ENCODE peak calls at places on chromosomes 6 and 20, in six cellular contexts. One of them, this sample, is unnamed.

GRCh38 chr20:43558412-43559146 is at the start of gene SGK2:
- DNase-seq in Peyer's patch: peak; percentile 83
- DNase-seq in ovary: no peak
- DNase-seq in uterus: no peak
- DNase-seq in A549: peak; percentile 90
- DNase-seq in transverse colon: peak; percentile 88
- DNase-seq in this sample: no peak

GRCh38 chr6:158686311-158686710 is 36.5 kb downstream of the SYTL3 start:
- DNase-seq in Peyer's patch: no peak
- DNase-seq in ovary: no peak
- DNase-seq in uterus: no peak
- DNase-seq in A549: no peak
- DNase-seq in transverse colon: no peak
- DNase-seq in this sample: no peak

GRCh38 chr20:32017711-32018251 is 7.5 kb downstream of the CCM2L start:
- DNase-seq in Peyer's patch: peak; percentile 65
- DNase-seq in ovary: no peak
- DNase-seq in uterus: no peak
- DNase-seq in A549: peak; percentile 46
- DNase-seq in transverse colon: peak; percentile 54
- DNase-seq in this sample: no peak

GRCh38 chr20:16475225-16475624 is 98.0 kb downstream of the KIF16B start:
- DNase-seq in Peyer's patch: no peak
- DNase-seq in ovary: no peak
- DNase-seq in uterus: no peak
- DNase-seq in A549: no peak
- DNase-seq in transverse colon: no peak
- DNase-seq in this sample: no peak

GRCh38 chr6:50994026-50994720 is 175.5 kb downstream of the TFAP2B start:
- DNase-seq in Peyer's patch: no peak
- DNase-seq in ovary: no peak
- DNase-seq in uterus: no peak
- DNase-seq in A549: no peak
- DNase-seq in transverse colon: no peak
- DNase-seq in this sample: no peak

GRCh38 chr20:48502016-48502415 is 325.8 kb downstream of the PREX1 start:
- DNase-seq in Peyer's patch: no peak
- DNase-seq in ovary: no peak
- DNase-seq in uterus: no peak
- DNase-seq in A549: no peak
- DNase-seq in transverse colon: no peak
- DNase-seq in this sample: no peak

GRCh38 chr20:415820-416322 is 7.8 kb downstream of the RBCK1 start:
- DNase-seq in Peyer's patch: no peak
- DNase-seq in ovary: no peak
- DNase-seq in uterus: no peak
- DNase-seq in A549: no peak
- DNase-seq in transverse colon: no peak
- DNase-seq in this sample: no peak

GRCh38 chr20:23920936-23921335 is 41.4 kb upstream of the CST5 start:
- DNase-seq in Peyer's patch: no peak
- DNase-seq in ovary: no peak
- DNase-seq in uterus: no peak
- DNase-seq in A549: no peak
- DNase-seq in transverse colon: no peak
- DNase-seq in this sample: no peak

GRCh38 chr6:163525926-163526325 is 111.4 kb downstream of the QKI start:
- DNase-seq in Peyer's patch: no peak
- DNase-seq in ovary: no peak
- DNase-seq in uterus: no peak
- DNase-seq in A549: no peak
- DNase-seq in transverse colon: no peak
- DNase-seq in this sample: no peak

GRCh38 chr6:127177030-127177928 is 58.8 kb downstream of the RSPO3 start:
- DNase-seq in Peyer's patch: no peak
- DNase-seq in ovary: no peak
- DNase-seq in uterus: no peak
- DNase-seq in A549: no peak
- DNase-seq in transverse colon: no peak
- DNase-seq in this sample: no peak

GRCh38 chr6:95581073-95581472 is 3.7 kb downstream of the MANEA start:
- DNase-seq in Peyer's patch: no peak
- DNase-seq in ovary: no peak
- DNase-seq in uterus: no peak
- DNase-seq in A549: no peak
- DNase-seq in transverse colon: no peak
- DNase-seq in this sample: no peak

GRCh38 chr6:134171517-134171916 is 119.1 kb upstream of the SLC2A12 start:
- DNase-seq in Peyer's patch: no peak
- DNase-seq in ovary: no peak
- DNase-seq in uterus: no peak
- DNase-seq in A549: no peak
- DNase-seq in transverse colon: no peak
- DNase-seq in this sample: no peak

GRCh38 chr6:116111552-116112528 is 11.2 kb downstream of the NT5DC1 start:
- DNase-seq in Peyer's patch: no peak
- DNase-seq in ovary: no peak
- DNase-seq in uterus: no peak
- DNase-seq in A549: peak; percentile 8
- DNase-seq in transverse colon: peak; percentile 49
- DNase-seq in this sample: no peak

GRCh38 chr6:31308050-31308844 is 36.4 kb upstream of the HLA-C start:
- DNase-seq in Peyer's patch: peak; percentile 69
- DNase-seq in ovary: no peak
- DNase-seq in uterus: no peak
- DNase-seq in A549: no peak
- DNase-seq in transverse colon: peak; percentile 73
- DNase-seq in this sample: peak; percentile 39

GRCh38 chr20:10225439-10226080 is 6.9 kb downstream of the SNAP25 start:
- DNase-seq in Peyer's patch: no peak
- DNase-seq in ovary: no peak
- DNase-seq in uterus: no peak
- DNase-seq in A549: peak; percentile 33
- DNase-seq in transverse colon: no peak
- DNase-seq in this sample: no peak

GRCh38 chr6:85865665-85866372 is 223.1 kb upstream of the SYNCRIP start:
- DNase-seq in Peyer's patch: no peak
- DNase-seq in ovary: peak; percentile 11
- DNase-seq in uterus: no peak
- DNase-seq in A549: no peak
- DNase-seq in transverse colon: no peak
- DNase-seq in this sample: no peak

GRCh38 chr6:125112934-125113333 is 40.6 kb upstream of the TPD52L1 start:
- DNase-seq in Peyer's patch: no peak
- DNase-seq in ovary: no peak
- DNase-seq in uterus: no peak
- DNase-seq in A549: no peak
- DNase-seq in transverse colon: no peak
- DNase-seq in this sample: no peak

DNA sequence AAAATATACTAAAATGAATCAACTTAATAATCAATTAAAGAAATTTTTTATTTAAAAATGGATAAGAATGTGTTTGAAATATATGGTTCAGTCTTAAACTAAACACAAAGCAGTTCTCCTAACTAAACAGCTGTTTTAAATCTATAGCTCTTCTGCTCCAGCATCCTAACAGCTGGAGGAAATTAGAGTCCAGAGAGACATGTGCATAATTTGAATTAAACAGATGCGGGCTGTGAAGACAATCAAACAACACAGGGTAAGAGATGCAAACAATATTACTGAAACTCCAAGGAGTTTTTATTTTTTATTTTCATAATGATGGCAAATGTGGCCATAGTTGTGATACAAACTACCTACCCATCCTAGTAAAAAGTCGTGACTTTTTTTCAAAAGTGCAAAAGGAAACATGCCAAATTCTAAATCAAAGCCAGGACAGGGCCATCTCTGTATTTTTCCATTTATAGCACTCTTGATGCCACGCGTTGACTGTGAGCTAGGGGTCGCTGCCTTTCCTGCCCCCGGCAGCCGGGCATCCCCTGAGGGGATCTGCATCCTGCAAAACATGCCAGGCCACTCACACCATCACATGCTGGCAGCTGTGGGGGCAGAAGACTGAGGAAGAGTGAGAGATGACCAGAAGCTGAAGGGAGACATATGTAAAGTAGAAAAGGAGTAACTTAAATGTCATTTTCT is 310.6 kb downstream of the PRKN start:
- DNase-seq in Peyer's patch: no peak
- DNase-seq in ovary: no peak
- DNase-seq in uterus: no peak
- DNase-seq in A549: no peak
- DNase-seq in transverse colon: no peak
- DNase-seq in this sample: no peak
- TF ChIP-seq CTCF in Peyer's patch: no peak
- TF ChIP-seq CTCF in ovary: no peak
- TF ChIP-seq CTCF in uterus: no peak
- TF ChIP-seq CTCF in A549: no peak
- TF ChIP-seq CTCF in transverse colon: no peak
- TF ChIP-seq CTCF in this sample: no peak

GRCh38 chr6:35161265-35161664 is 20.1 kb upstream of the TCP11 start:
- DNase-seq in Peyer's patch: no peak
- DNase-seq in ovary: no peak
- DNase-seq in uterus: no peak
- DNase-seq in A549: no peak
- DNase-seq in transverse colon: no peak
- DNase-seq in this sample: no peak

GRCh38 chr6:35164868-35165267 is 23.7 kb upstream of the TCP11 start:
- DNase-seq in Peyer's patch: no peak
- DNase-seq in ovary: no peak
- DNase-seq in uterus: no peak
- DNase-seq in A549: no peak
- DNase-seq in transverse colon: no peak
- DNase-seq in this sample: no peak

GRCh38 chr6:35160642-35161041 is 19.5 kb upstream of the TCP11 start:
- DNase-seq in Peyer's patch: no peak
- DNase-seq in ovary: no peak
- DNase-seq in uterus: no peak
- DNase-seq in A549: no peak
- DNase-seq in transverse colon: no peak
- DNase-seq in this sample: no peak

GRCh38 chr6:35164277-35164676 is 23.1 kb upstream of the TCP11 start:
- DNase-seq in Peyer's patch: no peak
- DNase-seq in ovary: no peak
- DNase-seq in uterus: no peak
- DNase-seq in A549: no peak
- DNase-seq in transverse colon: no peak
- DNase-seq in this sample: no peak

DNA sequence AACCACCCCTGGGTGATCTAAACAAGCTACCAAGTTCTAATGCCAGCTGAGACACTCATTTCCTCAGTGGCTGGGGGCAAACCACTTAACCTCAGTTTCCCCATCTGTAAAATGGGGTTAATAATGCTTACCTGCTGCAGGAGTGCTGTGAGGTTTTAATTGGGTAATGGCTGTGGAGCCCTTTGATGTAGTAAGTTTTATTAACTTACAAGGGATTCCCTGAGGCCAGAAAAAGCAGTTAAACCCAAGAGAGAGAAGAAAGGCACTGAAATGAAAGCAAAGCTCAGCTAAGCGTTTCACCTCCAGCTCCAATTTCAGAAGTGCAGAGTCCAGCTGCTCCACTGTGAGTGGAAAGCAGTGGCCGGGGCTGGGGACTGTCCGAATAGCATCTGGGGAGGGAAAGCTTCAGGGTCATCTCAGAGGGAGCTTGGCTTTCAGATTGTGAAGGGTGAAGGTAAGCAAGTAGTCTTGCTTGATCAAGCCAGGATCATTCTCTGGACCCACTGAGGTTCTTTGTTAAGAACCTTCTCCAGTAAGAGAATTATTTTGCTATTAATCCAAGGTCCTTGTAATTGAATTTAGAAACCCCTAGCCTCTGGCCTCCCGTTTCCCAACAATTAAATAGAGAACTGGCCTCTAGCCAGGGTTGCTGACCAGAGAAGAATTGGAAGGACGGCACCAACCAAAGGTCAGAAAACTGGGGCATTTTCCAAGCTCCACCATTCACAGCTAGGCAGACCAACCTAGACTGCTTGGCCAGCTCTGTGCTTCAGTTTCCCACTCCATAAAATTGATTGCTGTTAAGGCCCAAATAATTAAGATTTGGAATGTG is 20.9 kb upstream of the TCP11 start:
- DNase-seq in Peyer's patch: no peak
- DNase-seq in ovary: no peak
- DNase-seq in uterus: no peak
- DNase-seq in A549: no peak
- DNase-seq in transverse colon: no peak
- DNase-seq in this sample: no peak
- H3K4me1 ChIP-seq in Peyer's patch: peaks cover 4% of the 10 kb centered on the region
- H3K4me1 ChIP-seq in ovary: no peaks in the 10 kb centered on the region
- H3K4me1 ChIP-seq in uterus: no peaks in the 10 kb centered on the region
- H3K4me1 ChIP-seq in A549: peaks cover 17% of the 10 kb centered on the region
- H3K4me1 ChIP-seq in transverse colon: peaks cover 21% of the 10 kb centered on the region
- H3K4me1 ChIP-seq in this sample: peaks cover 5% of the 10 kb centered on the region

GRCh38 chr20:45338121-45339030 is 9.8 kb downstream of the SDC4 start:
- DNase-seq in Peyer's patch: no peak
- DNase-seq in ovary: no peak
- DNase-seq in uterus: no peak
- DNase-seq in A549: no peak
- DNase-seq in transverse colon: no peak
- DNase-seq in this sample: no peak

GRCh38 chr20:45337367-45338120 is 10.7 kb downstream of the SDC4 start:
- DNase-seq in Peyer's patch: peak; percentile 76
- DNase-seq in ovary: peak; percentile 70
- DNase-seq in uterus: peak; percentile 70
- DNase-seq in A549: no peak
- DNase-seq in transverse colon: peak; percentile 53
- DNase-seq in this sample: peak; percentile 53

GRCh38 chr20:45339084-45339483 is 9.1 kb downstream of the SDC4 start:
- DNase-seq in Peyer's patch: peak; percentile 68
- DNase-seq in ovary: no peak
- DNase-seq in uterus: no peak
- DNase-seq in A549: no peak
- DNase-seq in transverse colon: peak; percentile 61
- DNase-seq in this sample: no peak

GRCh38 chr20:45339799-45340198 is 8.4 kb downstream of the SDC4 start:
- DNase-seq in Peyer's patch: peak; percentile 47
- DNase-seq in ovary: no peak
- DNase-seq in uterus: no peak
- DNase-seq in A549: no peak
- DNase-seq in transverse colon: no peak
- DNase-seq in this sample: no peak

GRCh38 chr20:45336530-45337366 is 11.5 kb downstream of the SDC4 start:
- DNase-seq in Peyer's patch: peak; percentile 74
- DNase-seq in ovary: no peak
- DNase-seq in uterus: no peak
- DNase-seq in A549: peak; percentile 73
- DNase-seq in transverse colon: peak; percentile 68
- DNase-seq in this sample: peak; percentile 52
- TF ChIP-seq POLR2A in Peyer's patch: peak; percentile 50
- TF ChIP-seq POLR2A in ovary: no peak
- TF ChIP-seq POLR2A in uterus: no peak
- TF ChIP-seq POLR2A in A549: no peak
- TF ChIP-seq POLR2A in transverse colon: no peak
- TF ChIP-seq POLR2A in this sample: no peak

DNA sequence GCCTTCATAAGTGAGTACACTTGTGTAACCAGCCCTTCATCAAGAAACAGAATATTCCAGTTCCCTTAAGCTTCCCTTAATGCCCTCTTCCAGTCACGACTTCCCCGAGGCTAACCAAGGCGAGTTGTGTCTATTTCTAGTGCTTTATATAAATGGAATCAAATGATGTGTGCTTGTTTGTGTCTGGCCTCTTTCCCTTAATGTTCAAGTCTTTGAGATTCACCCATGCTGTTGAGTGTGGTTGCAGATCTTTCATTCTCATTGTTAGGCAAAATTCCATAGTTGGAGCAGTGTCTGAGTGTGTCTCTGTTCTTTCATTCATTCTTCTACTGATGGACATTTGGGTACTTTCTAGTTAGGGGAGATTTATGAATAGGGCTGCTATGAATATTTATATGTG is 135.0 kb downstream of the CEBPB start:
- DNase-seq in Peyer's patch: no peak
- DNase-seq in ovary: no peak
- DNase-seq in uterus: no peak
- DNase-seq in A549: no peak
- DNase-seq in transverse colon: no peak
- DNase-seq in this sample: no peak
- TF ChIP-seq CTCF in Peyer's patch: no peak
- TF ChIP-seq CTCF in ovary: no peak
- TF ChIP-seq CTCF in uterus: no peak
- TF ChIP-seq CTCF in A549: no peak
- TF ChIP-seq CTCF in transverse colon: no peak
- TF ChIP-seq CTCF in this sample: no peak